ENCODE peak calls at places on chromosomes 3 and 15, in eight cellular contexts. U, N, Y, W, M, S, O and A are unnamed samples.

GRCh38 chr3:111277226-111277625 is 205.6 kb downstream of the NECTIN3 start:
- DNase-seq in N (no peak), O (no peak), U (no peak), Y (peak; percentile 54), M (no peak), S (no peak), W (no peak), A (no peak)

GRCh38 chr3:34108976-34109375 is 310.5 kb downstream of the PDCD6IP start:
- DNase-seq in S (no peak), O (no peak), U (no peak), M (no peak), Y (no peak), W (no peak), N (no peak), A (no peak)

GRCh38 chr15:75945953-75946352 is 42.3 kb downstream of the FBXO22 start:
- DNase-seq in Y (peak; percentile 65), U (no peak), O (no peak), W (no peak), M (no peak), S (no peak), N (no peak), A (no peak)

GRCh38 chr3:174873832-174874231 is 14.7 kb downstream of the NAALADL2 start:
- DNase-seq in M (no peak), O (no peak), U (no peak), S (no peak), W (no peak), Y (no peak), N (no peak), A (no peak)

GRCh38 chr3:79845546-79845945 is 77.7 kb upstream of the ROBO1 start:
- DNase-seq in Y (no peak), U (no peak), N (no peak), W (no peak), O (no peak), S (no peak), M (no peak), A (no peak)

GRCh38 chr15:31364301-31365031 is 37.8 kb downstream of the KLF13 start:
- DNase-seq in N (no peak), O (no peak), U (no peak), W (no peak), M (no peak), S (no peak), Y (no peak), A (peak; percentile 64)

GRCh38 chr3:15280853-15281532 is 51.4 kb downstream of the SH3BP5 start:
- DNase-seq in S (no peak), O (no peak), M (no peak), Y (no peak), N (no peak), U (no peak), W (no peak), A (no peak)

GRCh38 chr3:139473155-139473771 is 3.1 kb downstream of the RBP2 start:
- DNase-seq in M (no peak), W (no peak), Y (no peak), N (no peak), U (no peak), S (no peak), O (no peak), A (no peak)

GRCh38 chr3:9327578-9327977 is 35.3 kb upstream of the THUMPD3 start:
- DNase-seq in S (no peak), M (no peak), U (no peak), W (no peak), O (no peak), Y (no peak), N (no peak), A (no peak)

GRCh38 chr3:194328080-194328571 is 23.0 kb downstream of the CPN2 start:
- DNase-seq in W (no peak), M (no peak), Y (peak; percentile 54), N (no peak), O (no peak), U (no peak), S (no peak), A (no peak)

GRCh38 chr3:29167180-29167579 is 113.7 kb upstream of the RBMS3 start:
- DNase-seq in M (no peak), U (no peak), S (no peak), N (no peak), O (no peak), Y (no peak), W (no peak), A (no peak)

GRCh38 chr3:24588568-24588967 is 93.9 kb upstream of the THRB start:
- DNase-seq in W (no peak), Y (peak; percentile 17), N (no peak), M (no peak), O (no peak), S (no peak), U (no peak), A (no peak)

GRCh38 chr3:184562875-184563568 is 1.4 kb downstream of the EPHB3 start:
- DNase-seq in N (no peak), W (peak; percentile 23), S (no peak), Y (no peak), M (no peak), U (no peak), O (no peak), A (no peak)

GRCh38 chr15:66644815-66645345 is 57.2 kb upstream of the SMAD6 start:
- DNase-seq in W (no peak), U (no peak), S (no peak), M (no peak), O (no peak), N (no peak), Y (peak; percentile 56), A (no peak)

GRCh38 chr3:196524527-196524926 is 9.4 kb upstream of the SMCO1 start:
- DNase-seq in W (no peak), S (no peak), M (no peak), N (no peak), O (no peak), Y (no peak), U (no peak), A (no peak)

GRCh38 chr15:98658831-98659699 is 10.7 kb downstream of the IGF1R start:
- DNase-seq in O (peak; percentile 62), W (peak; percentile 47), Y (peak; percentile 74), S (no peak), M (no peak), N (no peak), U (no peak), A (no peak)

GRCh38 chr3:36525115-36525711 is 144.9 kb downstream of the STAC start:
- DNase-seq in S (no peak), O (no peak), Y (peak; percentile 35), M (no peak), U (no peak), W (no peak), N (no peak), A (no peak)

GRCh38 chr3:52098108-52098507 is 41.7 kb upstream of the DUSP7 start:
- DNase-seq in Y (no peak), M (no peak), S (no peak), N (no peak), W (no peak), U (no peak), O (no peak), A (peak; percentile 82)

GRCh38 chr15:100533934-100534333 is 5.2 kb upstream of the CERS3 start:
- DNase-seq in M (no peak), S (no peak), W (no peak), N (no peak), Y (no peak), O (no peak), U (no peak), A (no peak)

GRCh38 chr3:195872097-195872496 is 36.3 kb downstream of the TNK2 start:
- DNase-seq in O (no peak), W (no peak), Y (no peak), N (no peak), U (no peak), M (no peak), S (no peak), A (no peak)

GRCh38 chr3:5349343-5349742 is 161.8 kb downstream of the EDEM1 start:
- DNase-seq in W (no peak), Y (no peak), S (no peak), M (no peak), U (no peak), N (no peak), O (no peak), A (no peak)

GRCh38 chr3:129633751-129634481 is 27.4 kb upstream of the PLXND1 start:
- DNase-seq in Y (no peak), N (no peak), O (no peak), W (no peak), M (no peak), U (no peak), S (no peak), A (peak; percentile 29)

GRCh38 chr15:53976844-53977392 is 1.3 kb upstream of the UNC13C start:
- DNase-seq in W (peak; percentile 58), N (no peak), O (no peak), S (no peak), M (no peak), Y (no peak), U (no peak), A (no peak)

GRCh38 chr3:167084566-167084965 is 295.5 kb downstream of the ZBBX start:
- DNase-seq in O (no peak), W (no peak), Y (no peak), M (no peak), U (no peak), N (no peak), S (no peak), A (no peak)

GRCh38 chr3:187015903-187016638 is 85.7 kb downstream of the ST6GAL1 start:
- DNase-seq in Y (no peak), S (no peak), O (peak; percentile 20), U (no peak), W (no peak), N (no peak), M (no peak), A (no peak)

GRCh38 chr15:101171954-101172353 is 79.9 kb downstream of the CHSY1 start:
- DNase-seq in M (no peak), N (no peak), S (no peak), O (no peak), W (no peak), U (no peak), Y (no peak), A (no peak)

GRCh38 chr15:96703794-96704550 is 373.5 kb downstream of the NR2F2 start:
- DNase-seq in U (no peak), O (no peak), W (no peak), S (no peak), N (no peak), M (no peak), Y (no peak), A (no peak)

GRCh38 chr15:88894819-88895767 is at the start of gene HAPLN3:
- DNase-seq in Y (peak; percentile 59), W (no peak), S (peak; percentile 59), N (peak; percentile 11), O (peak; percentile 41), U (no peak), M (no peak), A (no peak)

GRCh38 chr3:44208086-44208485 is 33.6 kb upstream of the TOPAZ1 start:
- DNase-seq in M (no peak), S (no peak), O (no peak), U (no peak), Y (no peak), W (no peak), N (no peak), A (no peak)

GRCh38 chr15:100099976-100100375 is 241.8 kb downstream of the ADAMTS17 start:
- DNase-seq in Y (no peak), U (no peak), S (no peak), W (no peak), M (peak; percentile 61), N (no peak), O (no peak), A (no peak)

GRCh38 chr3:5317572-5317971 is 130.1 kb downstream of the EDEM1 start:
- DNase-seq in M (no peak), Y (no peak), U (no peak), N (no peak), W (no peak), S (no peak), O (no peak), A (no peak)